ENCODE peak calls at places on chromosomes 11 and 22, in six cellular contexts. One of them, this sample, is unnamed.

GRCh38 chr22:47850644-47851151 is 1088.2 kb downstream of the TBC1D22A start:
- DNase-seq in GM23338: no peak
- DNase-seq in SK-N-SH: no peak
- DNase-seq in neural progenitor cell: peak; percentile 50
- DNase-seq in HCT116: no peak
- DNase-seq in OCI-LY7: no peak
- DNase-seq in this sample: peak; percentile 28

GRCh38 chr11:79691445-79691844 is 250.6 kb upstream of the TENM4 start:
- DNase-seq in GM23338: no peak
- DNase-seq in SK-N-SH: no peak
- DNase-seq in neural progenitor cell: no peak
- DNase-seq in HCT116: no peak
- DNase-seq in OCI-LY7: no peak
- DNase-seq in this sample: no peak

GRCh38 chr11:1119282-1120146 is 38.2 kb upstream of the MUC5AC start:
- DNase-seq in GM23338: no peak
- DNase-seq in SK-N-SH: peak; percentile 22
- DNase-seq in neural progenitor cell: no peak
- DNase-seq in HCT116: no peak
- DNase-seq in OCI-LY7: no peak
- DNase-seq in this sample: no peak

GRCh38 chr11:63686912-63687311 is 5.6 kb downstream of the RTN3 start:
- DNase-seq in GM23338: no peak
- DNase-seq in SK-N-SH: no peak
- DNase-seq in neural progenitor cell: no peak
- DNase-seq in HCT116: no peak
- DNase-seq in OCI-LY7: no peak
- DNase-seq in this sample: no peak

GRCh38 chr11:119742263-119742861 is 13.4 kb upstream of the NECTIN1 start:
- DNase-seq in GM23338: peak; percentile 87
- DNase-seq in SK-N-SH: peak; percentile 89
- DNase-seq in neural progenitor cell: peak; percentile 71
- DNase-seq in HCT116: no peak
- DNase-seq in OCI-LY7: no peak
- DNase-seq in this sample: peak; percentile 57

GRCh38 chr11:114762437-114762836 is 84.1 kb downstream of the NXPE2 start:
- DNase-seq in GM23338: peak; percentile 83
- DNase-seq in SK-N-SH: peak; percentile 77
- DNase-seq in neural progenitor cell: peak; percentile 83
- DNase-seq in HCT116: no peak
- DNase-seq in OCI-LY7: peak; percentile 5
- DNase-seq in this sample: peak; percentile 86

GRCh38 chr22:35561796-35562526 is 21.3 kb downstream of the RASD2 start:
- DNase-seq in GM23338: peak; percentile 72
- DNase-seq in SK-N-SH: no peak
- DNase-seq in neural progenitor cell: no peak
- DNase-seq in HCT116: peak; percentile 70
- DNase-seq in OCI-LY7: no peak
- DNase-seq in this sample: peak; percentile 60

GRCh38 chr11:109150603-109151002 is 271.4 kb upstream of the C11orf87 start:
- DNase-seq in GM23338: peak; percentile 9
- DNase-seq in SK-N-SH: no peak
- DNase-seq in neural progenitor cell: peak; percentile 54
- DNase-seq in HCT116: no peak
- DNase-seq in OCI-LY7: no peak
- DNase-seq in this sample: no peak

GRCh38 chr11:68431984-68432600 is 28.5 kb upstream of the PPP6R3 start:
- DNase-seq in GM23338: no peak
- DNase-seq in SK-N-SH: no peak
- DNase-seq in neural progenitor cell: no peak
- DNase-seq in HCT116: no peak
- DNase-seq in OCI-LY7: no peak
- DNase-seq in this sample: no peak

GRCh38 chr11:59206635-59207034 is 6.1 kb downstream of the MPEG1 start:
- DNase-seq in GM23338: peak; percentile 73
- DNase-seq in SK-N-SH: peak; percentile 34
- DNase-seq in neural progenitor cell: peak; percentile 66
- DNase-seq in HCT116: peak; percentile 21
- DNase-seq in OCI-LY7: peak; percentile 26
- DNase-seq in this sample: peak; percentile 58

GRCh38 chr11:68341557-68342458 is 29.4 kb downstream of the LRP5 start:
- DNase-seq in GM23338: no peak
- DNase-seq in SK-N-SH: peak; percentile 80
- DNase-seq in neural progenitor cell: no peak
- DNase-seq in HCT116: no peak
- DNase-seq in OCI-LY7: no peak
- DNase-seq in this sample: no peak

GRCh38 chr11:69644071-69644961 is 3.4 kb downstream of the CCND1 start:
- DNase-seq in GM23338: no peak
- DNase-seq in SK-N-SH: peak; percentile 72
- DNase-seq in neural progenitor cell: no peak
- DNase-seq in HCT116: no peak
- DNase-seq in OCI-LY7: no peak
- DNase-seq in this sample: peak; percentile 89

GRCh38 chr22:31350410-31350863 is 4.3 kb upstream of the PATZ1 start:
- DNase-seq in GM23338: peak; percentile 69
- DNase-seq in SK-N-SH: peak; percentile 89
- DNase-seq in neural progenitor cell: peak; percentile 37
- DNase-seq in HCT116: no peak
- DNase-seq in OCI-LY7: no peak
- DNase-seq in this sample: peak; percentile 58

GRCh38 chr11:122984186-122985011 is 2.8 kb upstream of the BSX start:
- DNase-seq in GM23338: peak; percentile 82
- DNase-seq in SK-N-SH: peak; percentile 85
- DNase-seq in neural progenitor cell: peak; percentile 70
- DNase-seq in HCT116: no peak
- DNase-seq in OCI-LY7: no peak
- DNase-seq in this sample: no peak

GRCh38 chr11:122584670-122585069 is 70.9 kb upstream of the UBASH3B start:
- DNase-seq in GM23338: no peak
- DNase-seq in SK-N-SH: no peak
- DNase-seq in neural progenitor cell: no peak
- DNase-seq in HCT116: no peak
- DNase-seq in OCI-LY7: no peak
- DNase-seq in this sample: no peak

GRCh38 chr11:44853674-44854073 is 97.0 kb downstream of the TP53I11 start:
- DNase-seq in GM23338: no peak
- DNase-seq in SK-N-SH: no peak
- DNase-seq in neural progenitor cell: no peak
- DNase-seq in HCT116: no peak
- DNase-seq in OCI-LY7: no peak
- DNase-seq in this sample: no peak

GRCh38 chr11:31816467-31817053 is 5.4 kb upstream of the PAX6 start:
- DNase-seq in GM23338: peak; percentile 60
- DNase-seq in SK-N-SH: peak; percentile 50
- DNase-seq in neural progenitor cell: peak; percentile 39
- DNase-seq in HCT116: no peak
- DNase-seq in OCI-LY7: no peak
- DNase-seq in this sample: peak; percentile 40

GRCh38 chr22:35202376-35202775 is 54.9 kb upstream of the HMGXB4 start:
- DNase-seq in GM23338: no peak
- DNase-seq in SK-N-SH: no peak
- DNase-seq in neural progenitor cell: no peak
- DNase-seq in HCT116: no peak
- DNase-seq in OCI-LY7: no peak
- DNase-seq in this sample: no peak

GRCh38 chr22:47625531-47626427 is 863.3 kb downstream of the TBC1D22A start:
- DNase-seq in GM23338: no peak
- DNase-seq in SK-N-SH: no peak
- DNase-seq in neural progenitor cell: no peak
- DNase-seq in HCT116: no peak
- DNase-seq in OCI-LY7: no peak
- DNase-seq in this sample: no peak

GRCh38 chr11:19382131-19382611 is 141.4 kb upstream of the E2F8 start:
- DNase-seq in GM23338: no peak
- DNase-seq in SK-N-SH: no peak
- DNase-seq in neural progenitor cell: peak; percentile 59
- DNase-seq in HCT116: no peak
- DNase-seq in OCI-LY7: no peak
- DNase-seq in this sample: no peak

DNA sequence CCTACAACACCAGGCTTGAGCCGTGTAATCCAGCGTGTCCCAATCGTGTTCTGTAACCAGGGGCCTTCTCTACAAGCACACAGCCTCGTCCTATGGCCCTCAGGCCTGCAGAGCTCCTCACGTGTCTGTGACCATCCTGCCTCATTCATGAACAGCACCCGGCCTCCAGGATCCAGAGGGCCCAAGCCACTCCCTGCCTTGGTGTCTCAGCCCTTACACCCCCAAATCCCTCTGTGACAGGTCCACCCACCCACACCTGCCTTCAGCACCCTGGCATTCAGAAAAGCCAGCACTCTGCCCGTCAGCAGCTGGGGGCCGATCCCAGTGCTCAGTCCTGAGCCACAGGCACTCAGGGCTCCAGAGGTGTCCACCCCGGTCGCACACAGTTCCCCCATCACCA is 5.8 kb downstream of the TSSK2 start:
- DNase-seq in GM23338: no peak
- DNase-seq in SK-N-SH: no peak
- DNase-seq in neural progenitor cell: no peak
- DNase-seq in HCT116: no peak
- DNase-seq in OCI-LY7: no peak
- DNase-seq in this sample: no peak
- TF ChIP-seq EZH2phosphoT487 in GM23338: no peak
- TF ChIP-seq EZH2phosphoT487 in SK-N-SH: no peak
- TF ChIP-seq EZH2phosphoT487 in neural progenitor cell: no peak
- TF ChIP-seq EZH2phosphoT487 in HCT116: no peak
- TF ChIP-seq EZH2phosphoT487 in OCI-LY7: no peak
- TF ChIP-seq EZH2phosphoT487 in this sample: no peak

GRCh38 chr11:73783483-73784020 is 4.1 kb upstream of the MRPL48 start:
- DNase-seq in GM23338: no peak
- DNase-seq in SK-N-SH: no peak
- DNase-seq in neural progenitor cell: no peak
- DNase-seq in HCT116: no peak
- DNase-seq in OCI-LY7: no peak
- DNase-seq in this sample: no peak
- H3K27ac ChIP-seq in GM23338: peak overlapping the region; percentile 21
- H3K27ac ChIP-seq in SK-N-SH: no peak overlapping the region
- H3K27ac ChIP-seq in neural progenitor cell: no peak overlapping the region
- H3K27ac ChIP-seq in HCT116: no peak overlapping the region
- H3K27ac ChIP-seq in OCI-LY7: peak overlapping the region; percentile 32
- H3K27ac ChIP-seq in this sample: peak overlapping the region; percentile 30

GRCh38 chr22:50250249-50250554 is 863 bp downstream of the HDAC10 start:
- DNase-seq in GM23338: no peak
- DNase-seq in SK-N-SH: no peak
- DNase-seq in neural progenitor cell: no peak
- DNase-seq in HCT116: no peak
- DNase-seq in OCI-LY7: no peak
- DNase-seq in this sample: no peak

GRCh38 chr22:50250555-50251471 is at the start of gene HDAC10:
- DNase-seq in GM23338: peak; percentile 94
- DNase-seq in SK-N-SH: peak; percentile 94
- DNase-seq in neural progenitor cell: peak; percentile 95
- DNase-seq in HCT116: no peak
- DNase-seq in OCI-LY7: peak; percentile 91
- DNase-seq in this sample: peak; percentile 93

GRCh38 chr22:50252081-50253045 is 1.3 kb upstream of the HDAC10 start:
- DNase-seq in GM23338: peak; percentile 87
- DNase-seq in SK-N-SH: peak; percentile 83
- DNase-seq in neural progenitor cell: peak; percentile 83
- DNase-seq in HCT116: no peak
- DNase-seq in OCI-LY7: peak; percentile 68
- DNase-seq in this sample: peak; percentile 80

GRCh38 chr22:50253046-50253580 is 2.0 kb upstream of the HDAC10 start:
- DNase-seq in GM23338: no peak
- DNase-seq in SK-N-SH: no peak
- DNase-seq in neural progenitor cell: no peak
- DNase-seq in HCT116: no peak
- DNase-seq in OCI-LY7: no peak
- DNase-seq in this sample: no peak

DNA sequence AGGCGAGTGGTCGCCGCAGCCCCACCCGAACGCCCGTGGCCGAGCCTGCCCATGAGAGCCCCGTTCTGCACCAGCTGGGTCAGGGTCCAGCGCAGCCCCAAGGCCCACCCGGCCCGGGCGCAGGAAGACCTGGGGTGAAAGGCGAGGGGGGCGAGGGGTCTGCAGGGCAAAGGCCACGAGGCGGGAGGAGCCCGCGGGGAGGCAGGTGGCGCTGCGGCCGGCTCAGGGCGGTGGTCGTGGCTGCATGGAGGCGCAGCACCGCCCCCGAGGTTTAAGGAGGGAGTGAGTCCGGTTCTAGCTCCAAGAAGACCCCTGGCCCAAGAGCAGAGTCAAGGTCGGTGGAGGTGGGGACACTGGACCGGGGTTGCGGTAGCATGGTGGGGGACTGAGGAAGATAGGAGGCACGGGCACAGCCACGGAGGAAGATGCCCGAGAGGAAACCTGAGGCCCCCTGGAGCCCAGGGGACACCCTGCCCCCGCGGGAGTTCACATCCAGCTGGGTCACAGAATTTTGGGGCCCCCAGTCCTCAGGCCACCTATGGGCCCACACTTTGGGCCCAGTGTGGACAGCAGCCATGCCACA is 498 bp upstream of the HDAC10 start:
- DNase-seq in GM23338: peak; percentile 49
- DNase-seq in SK-N-SH: no peak
- DNase-seq in neural progenitor cell: no peak
- DNase-seq in HCT116: no peak
- DNase-seq in OCI-LY7: no peak
- DNase-seq in this sample: no peak
- TF ChIP-seq CTCF in GM23338: no peak
- TF ChIP-seq CTCF in SK-N-SH: no peak
- TF ChIP-seq CTCF in neural progenitor cell: peak; percentile 21
- TF ChIP-seq CTCF in HCT116: no peak
- TF ChIP-seq CTCF in OCI-LY7: no peak
- TF ChIP-seq CTCF in this sample: no peak

DNA sequence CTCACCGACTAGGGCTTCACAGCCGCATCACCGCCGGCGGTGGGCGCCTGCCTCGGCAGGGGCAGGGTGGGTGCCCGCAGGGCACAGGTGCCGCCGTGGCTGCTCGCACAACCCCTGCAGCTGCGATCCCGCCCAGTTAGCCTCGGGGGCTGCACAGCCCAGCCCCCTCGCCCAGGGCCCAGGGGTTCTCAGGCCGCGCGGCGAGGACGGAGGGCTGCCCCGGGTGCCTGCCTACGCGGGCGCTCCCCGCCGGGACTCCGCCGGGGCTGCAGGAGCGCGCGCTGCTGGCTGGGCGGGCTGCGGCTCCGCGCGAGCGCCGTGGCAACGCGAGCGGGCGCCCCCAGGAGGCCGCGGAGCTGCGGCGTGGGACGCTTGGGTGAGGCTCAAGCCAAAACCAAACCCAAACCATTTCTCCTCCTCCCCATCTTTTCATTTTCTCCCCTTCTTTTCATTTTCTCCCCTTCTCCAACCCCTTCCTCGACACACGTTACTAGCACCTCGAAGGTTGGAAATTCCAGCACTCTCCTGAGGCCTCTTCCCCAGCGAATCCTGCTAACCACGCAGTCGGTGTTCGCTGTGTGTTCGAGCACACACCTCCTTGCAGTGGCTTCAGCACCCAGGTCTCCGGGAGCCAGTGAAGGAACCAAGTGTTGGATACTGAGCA is at the start of gene MICAL3:
- DNase-seq in GM23338: peak; percentile 57
- DNase-seq in SK-N-SH: peak; percentile 93
- DNase-seq in neural progenitor cell: peak; percentile 82
- DNase-seq in HCT116: peak; percentile 34
- DNase-seq in OCI-LY7: peak; percentile 88
- DNase-seq in this sample: peak; percentile 88
- TF ChIP-seq EZH2phosphoT487 in GM23338: no peak
- TF ChIP-seq EZH2phosphoT487 in SK-N-SH: no peak
- TF ChIP-seq EZH2phosphoT487 in neural progenitor cell: peak; percentile 49
- TF ChIP-seq EZH2phosphoT487 in HCT116: no peak
- TF ChIP-seq EZH2phosphoT487 in OCI-LY7: no peak
- TF ChIP-seq EZH2phosphoT487 in this sample: no peak

GRCh38 chr22:44775862-44776261 is 23.5 kb downstream of the ARHGAP8 start:
- DNase-seq in GM23338: no peak
- DNase-seq in SK-N-SH: no peak
- DNase-seq in neural progenitor cell: no peak
- DNase-seq in HCT116: no peak
- DNase-seq in OCI-LY7: no peak
- DNase-seq in this sample: no peak
- H3K27ac ChIP-seq in GM23338: no peak overlapping the region
- H3K27ac ChIP-seq in SK-N-SH: no peak overlapping the region
- H3K27ac ChIP-seq in neural progenitor cell: no peak overlapping the region
- H3K27ac ChIP-seq in HCT116: no peak overlapping the region
- H3K27ac ChIP-seq in OCI-LY7: no peak overlapping the region
- H3K27ac ChIP-seq in this sample: no peak overlapping the region

This sample was measured in hepatocyte.